ENCODE peak calls at places on chromosomes 6 and 20, in eight cellular contexts. J is hepatocyte, A is suprapubic skin, C is cardiac fibroblast, D is kidney epithelial cell, X is lower lobe of right lung, G is stomach, K is fibroblast of lung. Q is an unnamed sample.

GRCh38 chr6:21935561-21936028 is 342.0 kb downstream of the SOX4 start:
- DNase-seq in J (no peak), A (no peak), C (peak; percentile 78), D (no peak), X (no peak), G (peak; percentile 55), K (peak; percentile 60), Q (no peak)

GRCh38 chr6:15628499-15629131 is 34.2 kb downstream of the DTNBP1 start:
- DNase-seq in J (peak; percentile 8), A (no peak), C (peak; percentile 72), D (peak; percentile 32), X (no peak), G (no peak), K (peak; percentile 86), Q (peak; percentile 64)

GRCh38 chr6:16205377-16206144 is 32.8 kb upstream of the GMPR start:
- DNase-seq in J (peak; percentile 38), A (no peak), C (peak; percentile 89), D (peak; percentile 82), X (no peak), G (no peak), K (peak; percentile 90), Q (peak; percentile 95)

GRCh38 chr20:7571521-7572065 is 368.7 kb downstream of the HAO1 start:
- DNase-seq in J (no peak), A (no peak), C (no peak), D (no peak), X (no peak), G (no peak), K (no peak), Q (no peak)

GRCh38 chr20:63686492-63687321 is 9.7 kb upstream of the TNFRSF6B start:
- DNase-seq in J (peak; percentile 60), A (peak; percentile 87), C (peak; percentile 93), D (peak; percentile 45), X (peak; percentile 78), G (peak; percentile 70), K (peak; percentile 84), Q (no peak)

GRCh38 chr20:43549416-43550136 is 9.3 kb upstream of the SGK2 start:
- DNase-seq in J (no peak), A (no peak), C (no peak), D (no peak), X (no peak), G (no peak), K (no peak), Q (no peak)

GRCh38 chr20:63587781-63588591 is 13.9 kb upstream of the HELZ2 start:
- DNase-seq in J (no peak), A (no peak), C (no peak), D (no peak), X (no peak), G (no peak), K (no peak), Q (no peak)

GRCh38 chr6:34331361-34332050 is 61.0 kb downstream of the NUDT3 start:
- DNase-seq in J (no peak), A (no peak), C (peak; percentile 41), D (no peak), X (no peak), G (no peak), K (peak; percentile 20), Q (no peak)

GRCh38 chr20:19975436-19975799 is 41.7 kb upstream of the NAA20 start:
- DNase-seq in J (no peak), A (no peak), C (peak; percentile 67), D (no peak), X (peak; percentile 52), G (no peak), K (peak; percentile 57), Q (no peak)

GRCh38 chr6:121157913-121158312 is 176.4 kb downstream of the TBC1D32 start:
- DNase-seq in J (no peak), A (no peak), C (peak; percentile 14), D (no peak), X (no peak), G (no peak), K (peak; percentile 35), Q (peak; percentile 3)

GRCh38 chr6:133741375-133741861 is 147.5 kb upstream of the TCF21 start:
- DNase-seq in J (no peak), A (no peak), C (peak; percentile 30), D (peak; percentile 37), X (no peak), G (no peak), K (peak; percentile 49), Q (no peak)

GRCh38 chr6:108380876-108381275 is 86.0 kb downstream of the AFG1L start:
- DNase-seq in J (no peak), A (no peak), C (no peak), D (no peak), X (no peak), G (no peak), K (no peak), Q (no peak)

GRCh38 chr20:47318596-47319516 is 37.6 kb downstream of the ZMYND8 start:
- DNase-seq in J (peak; percentile 79), A (peak; percentile 92), C (peak; percentile 80), D (no peak), X (peak; percentile 92), G (peak; percentile 85), K (peak; percentile 89), Q (no peak)

GRCh38 chr6:45215759-45216158 is 112.4 kb upstream of the RUNX2 start:
- DNase-seq in J (no peak), A (no peak), C (no peak), D (no peak), X (no peak), G (no peak), K (no peak), Q (no peak)

GRCh38 chr6:22145294-22145693 is 151.5 kb downstream of the PRL start:
- DNase-seq in J (no peak), A (no peak), C (no peak), D (no peak), X (no peak), G (no peak), K (no peak), Q (no peak)

GRCh38 chr6:140269766-140270165 is 895.3 kb upstream of the CITED2 start:
- DNase-seq in J (no peak), A (no peak), C (peak; percentile 49), D (peak; percentile 4), X (no peak), G (no peak), K (no peak), Q (no peak)

GRCh38 chr6:146543940-146544661 is 468 bp downstream of the RAB32 start:
- DNase-seq in J (peak; percentile 75), A (peak; percentile 84), C (peak; percentile 59), D (no peak), X (peak; percentile 71), G (peak; percentile 49), K (peak; percentile 48), Q (no peak)

GRCh38 chr6:90026216-90026615 is 131.9 kb downstream of the GJA10 start:
- DNase-seq in J (no peak), A (no peak), C (no peak), D (no peak), X (no peak), G (no peak), K (no peak), Q (no peak)

DNA sequence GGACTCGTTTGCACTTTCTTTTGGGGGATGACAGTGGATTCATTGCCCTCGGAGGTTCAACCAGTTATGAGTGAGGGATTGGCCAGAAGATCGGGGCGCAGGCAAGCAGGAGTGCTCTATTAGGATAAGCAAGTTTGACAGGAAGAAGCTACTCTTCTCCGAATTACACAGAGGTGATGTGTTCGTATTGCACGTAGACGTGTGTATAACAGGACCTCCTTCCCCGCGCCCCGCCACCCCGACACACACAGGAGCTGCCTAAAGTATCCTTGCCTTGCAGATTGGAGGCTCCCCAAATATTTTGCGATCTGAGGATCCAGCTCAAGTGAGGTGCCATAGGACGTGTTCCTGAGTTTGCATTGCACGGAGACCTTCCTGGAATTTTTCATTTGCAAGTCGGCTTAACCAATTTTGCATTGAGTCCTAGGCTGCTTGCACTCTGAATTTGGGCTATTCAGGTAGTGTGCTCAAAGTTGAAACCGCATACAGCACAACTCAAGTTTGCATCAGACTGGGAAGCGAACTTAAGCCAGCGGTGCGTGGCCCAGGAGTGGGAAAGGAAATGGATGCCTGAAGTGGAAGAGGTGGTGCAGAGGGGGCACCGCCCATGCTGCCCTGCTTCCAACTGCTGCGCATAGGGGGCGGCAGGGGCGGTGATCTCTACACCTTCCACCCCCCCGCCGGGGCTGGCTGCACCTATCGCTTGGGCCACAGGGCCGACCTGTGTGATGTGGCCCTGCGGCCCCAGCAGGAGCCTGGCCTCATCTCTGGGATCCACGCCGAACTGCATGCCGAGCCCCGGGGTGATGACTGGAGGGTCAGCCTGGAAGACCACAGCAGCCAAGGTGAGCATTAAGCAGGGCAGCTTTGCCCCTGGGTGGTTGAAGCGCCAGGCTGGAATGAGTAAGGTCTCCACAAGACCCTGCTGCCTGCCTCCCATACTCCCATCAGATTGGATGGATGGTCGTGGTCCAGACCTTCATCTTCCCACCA is 770 bp downstream of the TCF19 start:
- DNase-seq in J (no peak), A (no peak), C (peak; percentile 36), D (no peak), X (no peak), G (no peak), K (peak; percentile 15), Q (no peak)
- TF ChIP-seq CTCF in J (no peak), A (no peak), C (peak; percentile 6), D (peak; percentile 22), X (no peak), G (no peak), K (no peak), Q (peak; percentile 14)

GRCh38 chr6:137873273-137873762 is 6.3 kb downstream of the TNFAIP3 start:
- DNase-seq in J (peak; percentile 81), A (peak; percentile 89), C (peak; percentile 99), D (peak; percentile 89), X (peak; percentile 76), G (peak; percentile 78), K (peak; percentile 96), Q (no peak)
- H3K4me3 ChIP-seq in J (no peak overlapping the region), A (peak overlapping the region; percentile 97), C (no peak overlapping the region), D (no peak overlapping the region), X (peak overlapping the region; percentile 35), G (peak overlapping the region; percentile 83), K (no peak overlapping the region), Q (no peak overlapping the region)

GRCh38 chr6:31702819-31703716 is at the start of gene ABHD16A:
- DNase-seq in J (peak; percentile 99), A (peak; percentile 100), C (peak; percentile 99), D (peak; percentile 96), X (peak; percentile 100), G (peak; percentile 99), K (peak; percentile 99), Q (peak; percentile 84)
- TF ChIP-seq CTCF in J (no peak), A (no peak), C (no peak), D (no peak), X (no peak), G (no peak), K (no peak), Q (no peak)

GRCh38 chr6:73700060-73700459 is 4.1 kb downstream of the CD109 start:
- DNase-seq in J (no peak), A (no peak), C (no peak), D (no peak), X (no peak), G (no peak), K (no peak), Q (no peak)

GRCh38 chr6:73694711-73695411 is 1.1 kb upstream of the CD109 start:
- DNase-seq in J (no peak), A (no peak), C (peak; percentile 63), D (peak; percentile 10), X (no peak), G (no peak), K (peak; percentile 58), Q (no peak)

GRCh38 chr6:73699656-73700055 is 3.7 kb downstream of the CD109 start:
- DNase-seq in J (no peak), A (no peak), C (peak; percentile 21), D (no peak), X (no peak), G (no peak), K (no peak), Q (no peak)

GRCh38 chr6:73695619-73696421 is at the start of gene CD109:
- DNase-seq in J (peak; percentile 64), A (peak; percentile 81), C (peak; percentile 81), D (peak; percentile 28), X (peak; percentile 67), G (no peak), K (peak; percentile 77), Q (peak; percentile 14)

GRCh38 chr6:73696990-73697651 is 1.1 kb downstream of the CD109 start:
- DNase-seq in J (no peak), A (no peak), C (no peak), D (no peak), X (no peak), G (no peak), K (no peak), Q (no peak)
- H3K4me3 ChIP-seq in J (no peak overlapping the region), A (peak overlapping the region; percentile 63), C (no peak overlapping the region), D (no peak overlapping the region), X (peak overlapping the region; percentile 68), G (no peak overlapping the region), K (peak overlapping the region; percentile 72), Q (peak overlapping the region; percentile 69)